ENCODE peak calls at places on chromosomes 6 and 20, in four cellular contexts. N, R, V and C are unnamed samples.

GRCh38 chr20:62900052-62900691 is 26.1 kb downstream of the DIDO1 start:
- DNase-seq in N (peak; percentile 82), R (peak; percentile 59), V (peak; percentile 78), C (peak; percentile 89)

GRCh38 chr20:45087814-45088213 is 13.1 kb downstream of the KCNS1 start:
- DNase-seq in N (no peak), R (no peak), V (no peak), C (no peak)

GRCh38 chr20:36094497-36094896 is 60.0 kb upstream of the EPB41L1 start:
- DNase-seq in N (no peak), R (peak; percentile 41), V (no peak), C (no peak)

GRCh38 chr6:52125139-52125538 is 37.7 kb upstream of the PKHD1 start:
- DNase-seq in N (peak; percentile 20), R (no peak), V (no peak), C (no peak)

GRCh38 chr20:8756410-8756809 is 312.5 kb upstream of the PLCB4 start:
- DNase-seq in N (peak; percentile 60), R (peak; percentile 87), V (peak; percentile 25), C (no peak)

GRCh38 chr6:106253731-106254130 is 71.8 kb downstream of the ATG5 start:
- DNase-seq in N (no peak), R (no peak), V (no peak), C (no peak)

GRCh38 chr20:48002517-48002970 is 217.3 kb upstream of the SULF2 start:
- DNase-seq in N (no peak), R (no peak), V (no peak), C (no peak)

GRCh38 chr6:82240191-82240590 is 7.4 kb downstream of the IBTK start:
- DNase-seq in N (no peak), R (no peak), V (no peak), C (no peak)

GRCh38 chr20:61520761-61521460 is 268.9 kb downstream of the CDH4 start:
- DNase-seq in N (no peak), R (no peak), V (peak; percentile 34), C (no peak)
- TF ChIP-seq NR3C1 in N (no peak), R (no peak), V (no peak), C (no peak)

GRCh38 chr20:16801919-16802651 is 53.9 kb downstream of the OTOR start:
- DNase-seq in N (peak; percentile 66), R (peak; percentile 69), V (peak; percentile 58), C (peak; percentile 86)

GRCh38 chr20:16806061-16806460 is 57.9 kb downstream of the OTOR start:
- DNase-seq in N (no peak), R (no peak), V (no peak), C (no peak)

GRCh38 chr20:16802652-16802935 is 54.4 kb downstream of the OTOR start:
- DNase-seq in N (no peak), R (no peak), V (no peak), C (no peak)

GRCh38 chr20:16804793-16805187 is 56.6 kb downstream of the OTOR start:
- DNase-seq in N (no peak), R (no peak), V (no peak), C (no peak)

DNA sequence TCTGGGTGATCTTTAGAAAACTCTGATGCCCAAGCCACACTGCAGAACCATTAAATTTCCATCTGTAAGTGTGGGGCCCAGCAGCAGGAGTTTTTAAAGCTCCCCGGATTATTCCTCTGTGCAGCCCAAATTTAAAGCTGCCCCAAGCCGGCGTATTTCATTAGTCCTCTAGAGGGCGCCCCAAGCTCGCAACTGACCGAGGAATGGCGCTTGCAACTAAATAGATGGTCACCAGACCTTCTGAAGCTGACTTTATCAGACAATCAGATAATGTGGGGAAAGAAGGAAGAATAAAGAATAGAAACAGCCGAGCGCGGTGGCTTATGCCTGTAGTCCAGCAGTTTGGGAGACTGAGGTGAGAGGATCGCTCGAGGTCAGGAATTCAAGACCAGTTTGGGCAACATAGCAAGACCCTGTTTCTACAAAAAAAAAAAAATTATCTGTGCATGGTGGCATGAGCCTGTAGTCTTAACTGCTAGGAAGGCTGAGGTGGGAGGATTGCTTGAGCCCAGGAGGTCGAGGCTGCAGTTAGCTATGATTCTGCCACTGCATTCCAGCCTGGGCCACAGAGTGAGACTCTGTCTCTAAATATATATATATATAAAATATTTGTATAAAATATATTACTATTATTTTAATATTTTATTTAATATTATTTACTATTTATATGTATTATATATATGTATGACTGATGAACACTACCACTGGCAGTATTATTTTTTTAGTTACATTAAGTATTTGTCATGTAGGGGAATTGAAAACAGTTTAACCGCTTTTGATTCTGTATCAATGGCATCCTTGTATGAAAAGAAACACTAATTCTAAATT is 56.0 kb downstream of the OTOR start:
- DNase-seq in N (peak; percentile 47), R (peak; percentile 54), V (peak; percentile 52), C (peak; percentile 78)
- TF ChIP-seq NR3C1 in N (no peak), R (no peak), V (no peak), C (no peak)

GRCh38 chr6:83308833-83309232 is 115.7 kb downstream of the RWDD2A start:
- DNase-seq in N (no peak), R (no peak), V (no peak), C (no peak)

GRCh38 chr6:83307849-83308248 is 114.7 kb downstream of the RWDD2A start:
- DNase-seq in N (no peak), R (no peak), V (no peak), C (no peak)

GRCh38 chr6:83309344-83309743 is 116.2 kb downstream of the RWDD2A start:
- DNase-seq in N (no peak), R (no peak), V (no peak), C (no peak)

DNA sequence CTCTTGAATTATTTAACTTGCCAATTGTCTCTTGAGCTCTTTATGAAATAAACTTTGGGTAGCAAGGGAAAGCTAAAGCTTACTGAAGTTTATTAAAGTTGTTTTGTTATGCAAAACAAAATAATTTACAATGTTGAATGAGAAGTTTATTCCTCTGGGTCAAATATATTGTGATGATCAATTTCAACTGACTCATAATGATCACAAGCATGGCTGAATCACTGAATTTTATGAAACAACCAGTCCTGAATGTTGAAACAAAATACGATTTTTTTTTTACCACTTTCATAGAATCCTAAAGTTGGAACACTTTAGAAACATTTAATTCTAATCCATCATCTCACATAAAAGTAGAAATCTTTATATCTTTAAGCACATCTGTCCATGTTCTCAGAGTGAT is 110.3 kb downstream of the RWDD2A start:
- DNase-seq in N (no peak), R (no peak), V (no peak), C (no peak)
- TF ChIP-seq NR3C1 in N (no peak), R (no peak), V (no peak), C (no peak)

DNA sequence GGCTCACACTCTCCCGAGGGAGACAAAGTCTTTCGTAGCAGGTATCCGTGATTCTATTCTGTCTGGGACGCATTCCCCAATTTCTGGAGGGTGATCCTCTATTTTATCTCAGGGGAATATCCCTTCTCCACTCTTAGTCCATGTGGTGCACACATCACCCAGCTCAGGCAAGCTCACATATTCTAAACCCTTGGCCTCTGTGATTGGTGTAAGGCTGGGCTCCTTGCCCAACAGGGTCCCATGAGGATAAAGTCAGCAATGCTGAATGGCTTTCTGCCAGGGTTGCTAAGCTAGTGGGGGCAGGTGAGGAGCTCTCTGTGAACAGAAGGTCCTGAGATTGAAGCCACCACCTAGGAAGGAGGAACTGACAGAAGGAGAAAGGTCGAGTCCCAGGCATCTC is 137.2 kb downstream of the CDH26 start:
- DNase-seq in N (no peak), R (no peak), V (no peak), C (no peak)
- TF ChIP-seq NR3C1 in N (no peak), R (no peak), V (no peak), C (no peak)

GRCh38 chr6:142079130-142079529 is 53.6 kb upstream of the GJE1 start:
- DNase-seq in N (no peak), R (no peak), V (no peak), C (no peak)

GRCh38 chr6:142075516-142076101 is 57.1 kb upstream of the GJE1 start:
- DNase-seq in N (no peak), R (no peak), V (no peak), C (no peak)

GRCh38 chr6:142071981-142072380 is 60.7 kb upstream of the GJE1 start:
- DNase-seq in N (peak; percentile 73), R (peak; percentile 26), V (peak; percentile 12), C (peak; percentile 46)

GRCh38 chr6:142074516-142074915 is 58.2 kb upstream of the GJE1 start:
- DNase-seq in N (no peak), R (no peak), V (no peak), C (no peak)
- TF ChIP-seq NR3C1 in N (no peak), R (no peak), V (no peak), C (no peak)